ENCODE peak calls at places on chromosomes 4 and X, in eight cellular contexts. J is HCEC 1CT; M is caudate nucleus; E is stimulated activated CD4-positive, alpha-beta T cell treated with anti-CD3 and anti-CD28 coated beads, Interleukin-2, amount 100 ng/mL, for 24 hours; Y is non-pigmented ciliary epithelial cell; H is GOT3; P is NCI-H1694 treated with DMSO at 0.1 percent for 48 hours; W is NCI-H1105. R is an unnamed sample.

GRCh38 chrX:19133784-19134183 is 11.5 kb upstream of the ADGRG2 start:
- DNase-seq in J (no peak), M (no peak), E (no peak), Y (no peak), H (no peak), P (no peak), W (no peak), R (no peak)

GRCh38 chr4:152501846-152502536 is 33.9 kb downstream of the FBXW7 start:
- DNase-seq in J (peak), M (no peak), E (no peak), Y (no peak), H (no peak), P (no peak), W (no peak), R (no peak)

GRCh38 chr4:55291227-55291629 is 54.8 kb upstream of the SRD5A3 start:
- DNase-seq in J (no peak), M (no peak), E (no peak), Y (no peak), H (no peak), P (no peak), W (no peak), R (no peak)

GRCh38 chr4:73740353-73740778 is at the start of gene CXCL8:
- DNase-seq in J (peak), M (no peak), E (no peak), Y (peak), H (peak), P (no peak), W (peak), R (no peak)

GRCh38 chr4:178937130-178937529 is 1494.9 kb upstream of the AGA start:
- DNase-seq in J (no peak), M (no peak), E (no peak), Y (no peak), H (no peak), P (no peak), W (no peak), R (no peak)

GRCh38 chrX:4830880-4831557 is 1117.6 kb upstream of the PRKX start:
- DNase-seq in J (no peak), M (no peak), E (no peak), Y (no peak), H (no peak), P (no peak), W (no peak), R (no peak)

GRCh38 chr4:39657465-39657864 is 18.8 kb upstream of the SMIM14 start:
- DNase-seq in J (no peak), M (no peak), E (no peak), Y (no peak), H (no peak), P (no peak), W (no peak), R (no peak)

GRCh38 chr4:108001540-108001939 is 11.9 kb downstream of the HADH start:
- DNase-seq in J (no peak), M (no peak), E (no peak), Y (no peak), H (no peak), P (no peak), W (no peak), R (no peak)

GRCh38 chr4:119690871-119691270 is 62.3 kb upstream of the PDE5A start:
- DNase-seq in J (no peak), M (no peak), E (no peak), Y (no peak), H (no peak), P (no peak), W (no peak), R (no peak)